ENCODE peak calls at places on chromosome 22, in ten cellular contexts. I is A549; W is left ventricle myocardium inferior; E is type B pancreatic cell; D is fibroblast of gingiva; O is endothelial cell; N is transverse colon; K is fibroblast of pulmonary artery; M is stimulated activated CD4-positive, alpha-beta T cell treated with anti-CD3 and anti-CD28 coated beads, TNF-alpha, amount 100 ng/mL, for 24 hours; X is HT-29. A is an unnamed sample.

GRCh38 chr22:36873614-36874308 is 13.0 kb downstream of the NCF4 start:
- DNase-seq in X (peak; percentile 40), W (no peak), E (no peak), O (peak; percentile 34), D (peak; percentile 62), I (peak; percentile 67), M (no peak), K (peak; percentile 85), N (peak; percentile 57), A (peak; percentile 34)

GRCh38 chr22:35930933-35931332 is 97.7 kb downstream of the RBFOX2 start:
- DNase-seq in O (peak; percentile 15), X (peak; percentile 53), N (no peak), W (no peak), D (peak; percentile 76), E (no peak), I (peak; percentile 29), K (peak; percentile 88), M (no peak), A (peak; percentile 76)

GRCh38 chr22:48837341-48837935 is 990.2 kb downstream of the BRD1 start:
- DNase-seq in W (no peak), E (no peak), N (no peak), I (peak; percentile 6), D (no peak), X (no peak), M (no peak), K (no peak), O (no peak), A (no peak)

GRCh38 chr22:36797988-36798670 is 18.7 kb downstream of the PVALB start:
- DNase-seq in O (no peak), N (no peak), E (no peak), W (no peak), I (no peak), D (no peak), M (no peak), X (no peak), K (no peak), A (no peak)

GRCh38 chr22:44576311-44577260 is 78.6 kb upstream of the RTL6 start:
- DNase-seq in X (no peak), D (no peak), W (no peak), I (no peak), O (no peak), N (no peak), K (no peak), E (peak; percentile 64), M (no peak), A (no peak)

GRCh38 chr22:49712195-49712791 is 115.4 kb downstream of the BRD1 start:
- DNase-seq in M (no peak), N (no peak), E (no peak), X (no peak), K (peak; percentile 13), I (no peak), D (no peak), O (peak; percentile 76), W (no peak), A (no peak)

GRCh38 chr22:30385913-30386312 is 1.3 kb downstream of the RNF215 start:
- DNase-seq in K (no peak), D (no peak), X (no peak), W (no peak), E (no peak), N (no peak), O (no peak), M (no peak), I (no peak), A (no peak)

GRCh38 chr22:19810381-19811141 is 44.1 kb downstream of the GNB1L start:
- DNase-seq in D (no peak), W (no peak), X (no peak), K (peak; percentile 53), E (no peak), I (no peak), O (peak; percentile 1), M (no peak), N (no peak), A (peak; percentile 80)

GRCh38 chr22:19061471-19062138 is 60.6 kb downstream of the DGCR2 start:
- DNase-seq in N (no peak), I (no peak), O (no peak), K (no peak), D (no peak), X (no peak), E (no peak), W (no peak), M (no peak), A (no peak)

GRCh38 chr22:27213291-27213690 is 555.9 kb downstream of the MIAT start:
- DNase-seq in W (no peak), O (no peak), E (no peak), I (no peak), N (no peak), M (no peak), D (no peak), X (no peak), K (peak; percentile 24), A (no peak)

GRCh38 chr22:46070215-46070721 is 80.1 kb upstream of the PPARA start:
- DNase-seq in W (peak; percentile 84), N (peak; percentile 74), D (peak; percentile 89), K (peak; percentile 62), X (peak; percentile 54), O (no peak), I (no peak), E (no peak), M (no peak), A (no peak)

GRCh38 chr22:32352681-32353080 is 5.0 kb upstream of the RFPL3 start:
- DNase-seq in K (no peak), I (no peak), D (no peak), X (no peak), E (no peak), N (no peak), O (no peak), W (no peak), M (no peak), A (no peak)

GRCh38 chr22:39500101-39500500 is 2.0 kb upstream of the MIEF1 start:
- DNase-seq in O (no peak), I (no peak), D (no peak), E (no peak), K (no peak), N (no peak), W (no peak), X (no peak), M (no peak), A (no peak)

GRCh38 chr22:45212992-45213751 is 27.5 kb downstream of the KIAA0930 start:
- DNase-seq in D (peak; percentile 67), E (no peak), I (no peak), X (no peak), O (no peak), M (no peak), W (peak; percentile 48), K (peak; percentile 36), N (peak; percentile 27), A (peak; percentile 46)